ENCODE peak calls at places on chromosomes 1 and 21, in seven cellular contexts. I, X, E, H, N, W and B are unnamed samples.

GRCh38 chr1:111967067-111967690 is 22.3 kb downstream of the KCND3 start:
- DNase-seq in I (no peak), X (no peak), E (no peak), H (no peak), N (no peak), W (no peak), B (no peak)

GRCh38 chr1:23167353-23168078 is 1.1 kb downstream of the LUZP1 start:
- DNase-seq in I (peak; percentile 39), X (peak; percentile 6), E (peak; percentile 64), H (peak; percentile 39), N (no peak), W (no peak), B (peak; percentile 47)

GRCh38 chr1:204885790-204886189 is 15.1 kb downstream of the NFASC start:
- DNase-seq in I (no peak), X (no peak), E (no peak), H (no peak), N (no peak), W (no peak), B (peak; percentile 16)

GRCh38 chr1:211292411-211292810 is 33.2 kb downstream of the RCOR3 start:
- DNase-seq in I (no peak), X (no peak), E (no peak), H (no peak), N (no peak), W (no peak), B (no peak)

GRCh38 chr1:226692868-226693267 is 46.2 kb downstream of the ITPKB start:
- DNase-seq in I (no peak), X (no peak), E (no peak), H (peak; percentile 10), N (no peak), W (no peak), B (no peak)

GRCh38 chr1:94247146-94248094 is 10.0 kb upstream of the ARHGAP29 start:
- DNase-seq in I (peak; percentile 95), X (no peak), E (peak; percentile 36), H (no peak), N (no peak), W (peak; percentile 55), B (peak; percentile 70)

GRCh38 chr1:114081145-114082046 is 72.3 kb downstream of the SYT6 start:
- DNase-seq in I (no peak), X (no peak), E (no peak), H (no peak), N (no peak), W (no peak), B (no peak)

GRCh38 chr21:44897326-44898010 is 23.2 kb downstream of the ITGB2 start:
- DNase-seq in I (no peak), X (no peak), E (no peak), H (no peak), N (no peak), W (no peak), B (no peak)

GRCh38 chr1:232142403-232143314 is 487.3 kb downstream of the SIPA1L2 start:
- DNase-seq in I (no peak), X (no peak), E (peak; percentile 82), H (no peak), N (no peak), W (no peak), B (peak; percentile 79)

GRCh38 chr1:11570821-11571220 is 83.4 kb downstream of the FBXO2 start:
- DNase-seq in I (no peak), X (no peak), E (no peak), H (no peak), N (no peak), W (no peak), B (no peak)

GRCh38 chr1:11569954-11570353 is 84.3 kb downstream of the FBXO2 start:
- DNase-seq in I (no peak), X (no peak), E (no peak), H (no peak), N (no peak), W (no peak), B (no peak)

GRCh38 chr1:11569551-11569950 is 84.7 kb downstream of the FBXO2 start:
- DNase-seq in I (no peak), X (no peak), E (no peak), H (no peak), N (no peak), W (no peak), B (no peak)

GRCh38 chr1:11573293-11573692 is 80.9 kb downstream of the FBXO2 start:
- DNase-seq in I (no peak), X (no peak), E (no peak), H (no peak), N (no peak), W (no peak), B (no peak)

DNA sequence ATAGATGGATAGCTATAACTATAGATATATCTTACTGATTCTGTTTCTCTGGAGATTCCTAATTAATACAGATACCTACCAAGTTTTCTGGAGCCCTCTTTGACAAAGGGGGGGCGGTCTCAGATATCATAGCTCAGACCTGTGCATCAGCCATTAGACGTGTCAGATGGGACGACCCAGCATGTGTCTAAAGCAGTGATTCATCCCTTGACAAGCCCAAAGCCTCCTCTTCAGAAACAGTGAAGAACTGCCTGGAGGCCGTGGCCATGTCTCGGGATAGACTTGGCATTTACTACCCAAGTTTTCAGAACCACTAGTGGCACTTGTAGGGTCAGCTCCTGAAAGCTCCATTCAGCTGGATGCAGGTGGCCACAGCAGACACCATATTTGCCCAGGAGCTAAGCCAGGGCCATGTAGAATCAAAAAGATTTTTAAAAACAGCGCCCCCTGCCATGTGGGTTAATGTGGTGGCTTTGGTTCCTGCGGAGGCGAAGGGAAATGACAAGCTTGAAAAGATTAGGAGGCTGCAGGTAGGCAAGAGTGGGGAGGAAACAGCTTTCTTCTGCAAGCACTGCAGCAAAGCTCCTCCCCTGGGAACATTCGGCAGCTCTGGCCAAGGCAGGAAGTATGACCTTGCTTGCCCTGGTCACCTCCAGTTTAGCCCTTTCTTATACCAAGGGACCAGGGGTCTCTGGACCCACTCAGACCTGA is 82.2 kb downstream of the FBXO2 start:
- DNase-seq in I (no peak), X (no peak), E (no peak), H (no peak), N (no peak), W (no peak), B (no peak)
- TF ChIP-seq CTCF in I (no peak), X (no peak), E (no peak), H (no peak), N (no peak), W (no peak), B (peak; percentile 5)

GRCh38 chr1:107896946-107897345 is 68.0 kb downstream of the VAV3 start:
- DNase-seq in I (no peak), X (no peak), E (no peak), H (no peak), N (no peak), W (no peak), B (no peak)

GRCh38 chr1:107899655-107900054 is 65.3 kb downstream of the VAV3 start:
- DNase-seq in I (no peak), X (no peak), E (no peak), H (no peak), N (no peak), W (no peak), B (no peak)

GRCh38 chr1:107897428-107898339 is 67.3 kb downstream of the VAV3 start:
- DNase-seq in I (no peak), X (no peak), E (no peak), H (peak; percentile 21), N (no peak), W (no peak), B (no peak)

GRCh38 chr1:107895403-107896181 is 69.4 kb downstream of the VAV3 start:
- DNase-seq in I (no peak), X (no peak), E (no peak), H (no peak), N (no peak), W (no peak), B (no peak)

DNA sequence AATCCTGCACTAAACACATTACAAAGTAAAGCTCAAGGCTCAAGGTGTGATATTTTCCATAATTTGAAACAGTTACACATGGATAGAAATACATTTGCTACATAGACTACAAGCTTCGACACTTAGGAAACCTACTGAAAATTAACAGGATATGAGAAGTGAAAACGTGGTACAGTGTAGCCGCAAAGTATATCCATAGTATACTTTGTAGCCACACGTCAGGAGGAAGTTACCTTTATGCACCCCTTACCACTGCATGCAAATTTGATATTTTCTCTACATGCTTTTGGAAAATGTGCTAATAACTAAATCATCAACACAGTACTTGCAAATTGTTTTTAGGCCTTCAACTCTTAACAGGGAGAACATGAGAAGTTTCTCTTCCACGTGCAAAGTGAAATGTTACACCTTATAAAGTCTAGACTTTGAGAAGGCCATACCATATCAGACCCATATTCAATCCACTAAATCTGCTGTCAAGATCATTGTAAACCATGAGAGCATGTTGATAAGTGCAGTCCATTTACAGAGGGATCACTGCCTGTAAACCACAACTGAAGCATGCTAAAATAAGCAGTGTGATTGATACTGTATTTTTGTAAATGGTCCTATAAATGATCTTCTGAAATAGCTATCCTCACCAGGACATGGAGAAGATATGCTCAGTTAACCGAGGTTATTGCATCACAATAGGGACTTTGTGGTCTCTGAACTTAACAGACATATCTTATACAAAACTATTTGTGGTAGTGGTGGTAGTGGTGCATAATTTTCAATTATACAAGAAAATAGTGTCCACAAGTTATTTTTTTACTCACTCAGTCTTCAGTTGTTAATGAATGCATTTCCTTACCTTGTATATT is 64.7 kb downstream of the VAV3 start:
- DNase-seq in I (no peak), X (no peak), E (no peak), H (no peak), N (no peak), W (no peak), B (no peak)
- TF ChIP-seq CTCF in I (no peak), X (no peak), E (no peak), H (no peak), N (no peak), W (no peak), B (no peak)

GRCh38 chr1:110673197-110673701 is 1.5 kb downstream of the KCNA3 start:
- DNase-seq in I (no peak), X (no peak), E (no peak), H (no peak), N (no peak), W (no peak), B (no peak)
- TF ChIP-seq CTCF in I (no peak), X (no peak), E (no peak), H (no peak), N (no peak), W (no peak), B (no peak)

GRCh38 chr1:177122869-177123268 is 41.6 kb downstream of the ASTN1 start:
- DNase-seq in I (no peak), X (no peak), E (no peak), H (no peak), N (no peak), W (no peak), B (no peak)

GRCh38 chr1:177124578-177125278 is 39.8 kb downstream of the ASTN1 start:
- DNase-seq in I (no peak), X (no peak), E (no peak), H (no peak), N (no peak), W (no peak), B (no peak)

GRCh38 chr1:177119311-177119710 is 45.2 kb downstream of the ASTN1 start:
- DNase-seq in I (no peak), X (no peak), E (no peak), H (no peak), N (no peak), W (no peak), B (no peak)

GRCh38 chr1:177122461-177122860 is 42.1 kb downstream of the ASTN1 start:
- DNase-seq in I (no peak), X (no peak), E (no peak), H (no peak), N (no peak), W (no peak), B (no peak)

DNA sequence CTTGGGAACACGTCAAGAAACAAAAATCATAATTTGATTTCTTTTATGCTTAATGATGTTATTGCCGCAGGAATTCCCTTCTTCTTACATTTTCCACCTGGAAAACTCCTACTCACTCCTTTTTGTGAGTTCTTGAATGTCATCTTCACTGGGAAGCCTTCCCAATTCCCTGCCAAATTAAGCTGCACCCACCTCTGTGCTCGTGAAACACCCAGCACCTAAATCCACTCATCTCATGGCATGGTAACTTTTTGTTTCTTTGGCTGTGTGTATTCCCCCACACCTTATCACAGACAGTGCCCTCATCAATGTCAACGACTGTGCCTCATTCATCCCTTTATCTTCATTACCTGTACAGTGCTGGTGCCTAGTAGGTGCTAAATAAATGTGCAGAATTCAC is 45.6 kb downstream of the ASTN1 start:
- DNase-seq in I (no peak), X (no peak), E (no peak), H (no peak), N (no peak), W (no peak), B (no peak)
- TF ChIP-seq CTCF in I (no peak), X (no peak), E (no peak), H (no peak), N (no peak), W (no peak), B (no peak)